ENCODE peak calls at places on chromosomes 1 and 21, in five cellular contexts. X is MCF 10A, F is GM10248, W is hepatocyte, J is kidney. K is an unnamed sample.

GRCh38 chr1:162094271-162094670 is 24.8 kb downstream of the NOS1AP start:
- DNase-seq in X (no peak), F (no peak), W (no peak), J (no peak), K (no peak)

GRCh38 chr21:46189959-46190490 is 5.8 kb upstream of the SPATC1L start:
- DNase-seq in X (no peak), F (no peak), W (peak), J (no peak), K (no peak)

GRCh38 chr1:214379254-214379970 is 98.5 kb downstream of the SMYD2 start:
- DNase-seq in X (no peak), F (no peak), W (no peak), J (no peak), K (no peak)

GRCh38 chr1:12438349-12438924 is 179.6 kb downstream of the DHRS3 start:
- DNase-seq in X (peak), F (peak), W (no peak), J (no peak), K (no peak)

GRCh38 chr1:61674221-61674620 is 50.7 kb downstream of the TM2D1 start:
- DNase-seq in X (no peak), F (no peak), W (no peak), J (no peak), K (no peak)

GRCh38 chr1:41479000-41479807 is 5.3 kb downstream of the EDN2 start:
- DNase-seq in X (no peak), F (no peak), W (no peak), J (peak), K (no peak)

GRCh38 chr1:2990376-2991115 is 30.7 kb upstream of the ACTRT2 start:
- DNase-seq in X (no peak), F (no peak), W (no peak), J (no peak), K (no peak)

GRCh38 chr1:228860911-228861829 is 125.9 kb downstream of the RHOU start:
- DNase-seq in X (peak), F (no peak), W (peak), J (no peak), K (peak)

GRCh38 chr1:94382163-94382562 is 36.0 kb upstream of the ABCD3 start:
- DNase-seq in X (no peak), F (no peak), W (no peak), J (peak), K (no peak)

GRCh38 chr1:223315660-223316059 is 48.3 kb downstream of the SUSD4 start:
- DNase-seq in X (no peak), F (no peak), W (no peak), J (no peak), K (no peak)

GRCh38 chr21:14223365-14223764 is 7.4 kb downstream of the RBM11 start:
- DNase-seq in X (no peak), F (no peak), W (no peak), J (no peak), K (no peak)
- TF ChIP-seq CTCF in X (no peak), F (no peak), W (no peak), J (no peak), K (no peak)

GRCh38 chr1:25117233-25117823 is 115.0 kb downstream of the SYF2 start:
- DNase-seq in X (peak), F (no peak), W (peak), J (no peak), K (no peak)
- TF ChIP-seq CTCF in X (no peak), F (peak), W (peak), J (no peak), K (no peak)

DNA sequence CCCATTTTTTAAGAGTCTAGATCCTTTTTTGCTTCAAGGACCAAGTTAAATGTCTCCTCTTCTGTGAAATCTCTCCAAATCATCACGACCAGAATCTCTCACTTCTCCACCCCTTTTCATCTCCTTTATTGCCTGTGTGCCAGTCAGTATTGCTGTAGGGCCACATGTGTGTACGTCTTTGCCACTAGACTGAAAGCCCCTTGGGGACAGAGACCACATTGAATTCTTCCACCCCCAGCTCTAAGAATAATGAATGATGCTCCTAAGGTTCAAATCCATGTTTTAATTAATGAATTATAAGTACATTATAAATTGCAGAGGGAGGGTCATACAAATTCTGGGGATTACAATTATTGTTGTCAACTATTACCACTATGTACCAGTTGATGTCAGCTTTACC is 343.8 kb downstream of the USP25 start:
- DNase-seq in X (no peak), F (no peak), W (no peak), J (no peak), K (no peak)
- TF ChIP-seq CTCF in X (no peak), F (no peak), W (no peak), J (no peak), K (no peak)

GRCh38 chr1:154696460-154696859 is 88.5 kb upstream of the ADAR start:
- DNase-seq in X (no peak), F (no peak), W (no peak), J (no peak), K (no peak)

GRCh38 chr1:154694995-154695394 is 87.0 kb upstream of the ADAR start:
- DNase-seq in X (no peak), F (no peak), W (no peak), J (no peak), K (no peak)

GRCh38 chr1:154698320-154699096 is 90.5 kb upstream of the ADAR start:
- DNase-seq in X (peak), F (no peak), W (peak), J (no peak), K (no peak)

GRCh38 chr1:154697710-154698109 is 89.7 kb upstream of the ADAR start:
- DNase-seq in X (peak), F (no peak), W (no peak), J (no peak), K (no peak)

GRCh38 chr1:154696001-154696400 is 88.0 kb upstream of the ADAR start:
- DNase-seq in X (peak), F (no peak), W (no peak), J (no peak), K (no peak)
- TF ChIP-seq CTCF in X (no peak), F (peak), W (peak), J (peak), K (no peak)

GRCh38 chr1:167910530-167910929 is 3.4 kb downstream of the ADCY10 start:
- DNase-seq in X (no peak), F (no peak), W (no peak), J (no peak), K (no peak)
- TF ChIP-seq CTCF in X (no peak), F (no peak), W (no peak), J (no peak), K (no peak)

K was measured in GM20000.